ENCODE peak calls at places on chromosomes 1 and 21, in seven cellular contexts. V is BJ; P is IMR-90; E is CD8-positive, alpha-beta T cell; F is fibroblast of mammary gland; D is Karpas-422; S is body of pancreas. L is an unnamed sample.

GRCh38 chr1:87149166-87150065 is 179.3 kb upstream of the LMO4 start:
- DNase-seq in V (peak; percentile 59), P (peak; percentile 72), E (no peak), F (peak; percentile 57), D (no peak), S (no peak), L (peak; percentile 55)

GRCh38 chr1:156140879-156141707 is 12.3 kb upstream of the SEMA4A start:
- DNase-seq in V (no peak), P (peak; percentile 48), E (no peak), F (peak; percentile 53), D (peak; percentile 67), S (no peak), L (no peak)

GRCh38 chr1:117001254-117001927 is at the start of gene CD101:
- DNase-seq in V (no peak), P (no peak), E (no peak), F (no peak), D (no peak), S (no peak), L (no peak)

GRCh38 chr1:103900005-103900404 is 150.3 kb downstream of the AMY1C start:
- DNase-seq in V (no peak), P (no peak), E (no peak), F (no peak), D (no peak), S (no peak), L (no peak)

GRCh38 chr1:14486401-14487110 is 111.9 kb upstream of the KAZN start:
- DNase-seq in V (peak; percentile 73), P (peak; percentile 69), E (no peak), F (peak; percentile 95), D (no peak), S (peak; percentile 15), L (peak; percentile 59)

GRCh38 chr1:183586455-183586854 is 3.8 kb downstream of the NCF2 start:
- DNase-seq in V (no peak), P (no peak), E (no peak), F (no peak), D (no peak), S (no peak), L (no peak)

GRCh38 chr1:84753516-84754375 is 63.5 kb upstream of the SSX2IP start:
- DNase-seq in V (no peak), P (peak; percentile 78), E (peak; percentile 64), F (peak; percentile 71), D (peak; percentile 89), S (peak; percentile 75), L (peak; percentile 53)

GRCh38 chr1:41875487-41875886 is 43.2 kb downstream of the HIVEP3 start:
- DNase-seq in V (no peak), P (no peak), E (no peak), F (no peak), D (no peak), S (no peak), L (no peak)

GRCh38 chr1:19682257-19682656 is 17.6 kb downstream of the HTR6 start:
- DNase-seq in V (peak; percentile 59), P (peak; percentile 93), E (no peak), F (peak; percentile 97), D (no peak), S (no peak), L (peak; percentile 88)

GRCh38 chr1:87179851-87180519 is 148.7 kb upstream of the LMO4 start:
- DNase-seq in V (no peak), P (no peak), E (no peak), F (no peak), D (peak; percentile 54), S (no peak), L (no peak)

GRCh38 chr1:81113688-81114087 is 687.0 kb upstream of the ADGRL2 start:
- DNase-seq in V (peak; percentile 28), P (peak; percentile 31), E (no peak), F (peak; percentile 28), D (no peak), S (no peak), L (peak; percentile 26)

GRCh38 chr1:221947731-221948130 is 205.8 kb upstream of the DUSP10 start:
- DNase-seq in V (no peak), P (no peak), E (no peak), F (no peak), D (no peak), S (no peak), L (no peak)

GRCh38 chr1:193707271-193708015 is 521.0 kb upstream of the B3GALT2 start:
- DNase-seq in V (peak; percentile 4), P (peak; percentile 75), E (no peak), F (peak; percentile 14), D (no peak), S (no peak), L (no peak)

GRCh38 chr1:61424382-61424781 is 300.6 kb downstream of the TM2D1 start:
- DNase-seq in V (no peak), P (no peak), E (no peak), F (no peak), D (no peak), S (no peak), L (no peak)

DNA sequence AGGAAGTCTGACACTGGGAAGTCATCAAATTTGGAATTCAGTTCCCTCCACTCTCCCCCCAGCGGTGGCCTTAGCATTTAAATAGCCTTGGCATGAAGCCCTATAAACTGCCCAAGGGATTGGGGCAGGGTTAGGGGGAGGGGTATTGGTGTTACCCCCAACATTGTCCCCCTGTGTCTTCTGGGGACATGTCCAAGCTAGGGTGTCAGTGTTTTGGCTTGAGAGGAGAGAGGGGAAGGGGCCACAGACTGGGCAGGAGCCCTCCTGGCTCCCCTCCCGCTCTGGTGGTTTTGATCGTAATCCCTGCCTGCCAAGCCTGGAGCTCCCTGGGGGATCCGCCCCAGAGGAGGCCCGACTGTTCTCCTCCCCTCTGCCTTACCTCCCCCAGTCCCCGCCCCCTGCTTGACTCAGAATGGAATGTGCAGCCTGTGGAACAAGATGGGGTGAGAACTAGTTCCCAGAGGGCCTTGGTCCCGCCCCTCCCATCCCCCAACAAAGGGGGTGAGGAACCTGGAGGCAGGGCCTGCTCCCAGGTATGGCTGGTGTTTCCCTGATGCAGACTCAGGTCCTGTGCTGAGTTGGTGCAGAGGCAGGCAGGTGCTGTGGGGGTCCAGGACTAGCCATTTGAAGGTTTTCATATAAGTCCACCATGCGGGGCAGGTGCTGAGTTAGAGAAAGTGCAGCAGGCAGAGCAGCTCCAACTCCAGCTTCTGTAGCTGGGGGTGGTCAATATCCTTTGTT is 7.4 kb downstream of the SOX13 start:
- DNase-seq in V (no peak), P (peak; percentile 72), E (no peak), F (peak; percentile 84), D (no peak), S (peak; percentile 97), L (peak; percentile 73)
- H3K4me3 ChIP-seq in V (no peak overlapping the region), P (no peak overlapping the region), E (no peak overlapping the region), F (no peak overlapping the region), D (no peak overlapping the region), S (no peak overlapping the region), L (no peak overlapping the region)

GRCh38 chr21:41506526-41507520 is 1.1 kb downstream of the TMPRSS2 start:
- DNase-seq in V (no peak), P (no peak), E (no peak), F (no peak), D (no peak), S (peak; percentile 74), L (no peak)
- H3K4me3 ChIP-seq in V (no peak overlapping the region), P (no peak overlapping the region), E (no peak overlapping the region), F (no peak overlapping the region), D (no peak overlapping the region), S (peak overlapping the region; percentile 91), L (no peak overlapping the region)

GRCh38 chr1:153959454-153959853 is 1.0 kb upstream of the CRTC2 start:
- DNase-seq in V (no peak), P (no peak), E (no peak), F (no peak), D (no peak), S (no peak), L (no peak)

GRCh38 chr1:153960206-153960605 is 1.8 kb upstream of the CRTC2 start:
- DNase-seq in V (no peak), P (no peak), E (no peak), F (no peak), D (no peak), S (no peak), L (no peak)

GRCh38 chr1:153957744-153958110 is 685 bp downstream of the CRTC2 start:
- DNase-seq in V (no peak), P (no peak), E (peak; percentile 28), F (no peak), D (peak; percentile 82), S (no peak), L (no peak)

GRCh38 chr1:153958111-153958960 is at the start of gene CRTC2:
- DNase-seq in V (peak; percentile 95), P (peak; percentile 98), E (peak; percentile 94), F (peak; percentile 98), D (peak; percentile 99), S (peak; percentile 99), L (peak; percentile 94)

DNA sequence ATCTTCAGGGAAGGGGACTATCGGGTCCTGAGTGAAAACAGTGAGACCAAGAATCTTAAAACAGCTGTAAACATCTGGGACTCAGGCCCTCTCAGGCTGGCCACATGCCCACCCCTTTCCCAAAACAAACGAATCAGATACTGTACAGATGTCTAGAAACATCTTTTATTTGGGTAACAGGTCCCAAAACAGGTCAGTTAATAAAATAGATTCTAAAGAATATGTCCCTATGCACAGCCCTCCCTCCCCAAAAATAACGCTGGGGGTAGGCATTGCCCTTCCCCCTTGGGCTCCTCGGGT is 499 bp upstream of the CRTC2 start:
- DNase-seq in V (no peak), P (no peak), E (no peak), F (no peak), D (no peak), S (no peak), L (no peak)
- H3K4me3 ChIP-seq in V (no peak overlapping the region), P (no peak overlapping the region), E (no peak overlapping the region), F (peak overlapping the region; percentile 35), D (peak overlapping the region; percentile 81), S (no peak overlapping the region), L (no peak overlapping the region)

GRCh38 chr1:182299728-182300581 is 91.6 kb downstream of the GLUL start:
- DNase-seq in V (no peak), P (no peak), E (no peak), F (peak; percentile 50), D (no peak), S (peak; percentile 71), L (no peak)
- H3K4me3 ChIP-seq in V (no peak overlapping the region), P (no peak overlapping the region), E (no peak overlapping the region), F (no peak overlapping the region), D (no peak overlapping the region), S (no peak overlapping the region), L (no peak overlapping the region)

GRCh38 chr1:200474633-200475032 is 64.8 kb upstream of the ZNF281 start:
- DNase-seq in V (no peak), P (no peak), E (no peak), F (no peak), D (no peak), S (no peak), L (no peak)

GRCh38 chr1:200473698-200474371 is 64.0 kb upstream of the ZNF281 start:
- DNase-seq in V (no peak), P (no peak), E (no peak), F (peak; percentile 63), D (no peak), S (no peak), L (no peak)

GRCh38 chr1:200468264-200469001 is 58.6 kb upstream of the ZNF281 start:
- DNase-seq in V (no peak), P (peak; percentile 30), E (no peak), F (peak; percentile 37), D (peak; percentile 65), S (no peak), L (no peak)

DNA sequence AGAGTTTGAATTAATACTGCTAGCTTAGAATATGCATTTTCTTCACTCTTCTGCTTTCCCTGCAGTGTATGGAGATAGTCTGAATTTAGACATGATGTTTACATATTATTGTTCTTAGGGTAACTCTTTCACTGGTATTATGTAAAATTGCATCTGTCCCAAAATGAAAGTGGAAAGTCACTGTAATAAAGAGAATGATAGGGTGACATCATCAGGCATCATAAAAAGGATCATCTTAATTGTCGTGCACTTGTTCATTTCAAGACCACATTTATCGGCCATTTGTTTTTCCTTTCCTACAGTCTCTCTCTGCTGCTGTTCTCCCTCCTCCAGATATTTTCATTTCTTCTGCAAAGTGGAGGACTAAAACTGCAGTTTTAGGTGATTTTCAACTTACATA is 61.9 kb upstream of the ZNF281 start:
- DNase-seq in V (no peak), P (no peak), E (no peak), F (no peak), D (no peak), S (no peak), L (no peak)
- H3K4me3 ChIP-seq in V (no peak overlapping the region), P (no peak overlapping the region), E (no peak overlapping the region), F (no peak overlapping the region), D (no peak overlapping the region), S (no peak overlapping the region), L (no peak overlapping the region)

L was measured in skeletal muscle cell.